ENCODE peak calls at places on chromosome 11, in nine cellular contexts. L is uterus, A is transverse colon, W is tibial nerve, O is gastrocnemius medialis, Y is upper lobe of left lung, Q is GM12878, D is endothelial cell of umbilical vein, I is ovary. E is an unnamed sample.

GRCh38 chr11:33214187-33214586 is 43.0 kb upstream of the HIPK3 start:
- DNase-seq in L (no peak), A (no peak), W (no peak), O (no peak), Y (no peak), Q (no peak), D (no peak), I (no peak), E (no peak)

GRCh38 chr11:92834296-92835020 is 135.0 kb upstream of the MTNR1B start:
- DNase-seq in L (no peak), A (no peak), W (no peak), O (no peak), Y (no peak), Q (no peak), D (no peak), I (no peak), E (no peak)

GRCh38 chr11:118342503-118343161 is at the start of gene CD3D:
- DNase-seq in L (no peak), A (no peak), W (no peak), O (no peak), Y (no peak), Q (no peak), D (no peak), I (no peak), E (no peak)

GRCh38 chr11:32400196-32400595 is 35.1 kb downstream of the WT1 start:
- DNase-seq in L (no peak), A (no peak), W (no peak), O (no peak), Y (peak), Q (no peak), D (no peak), I (no peak), E (no peak)

GRCh38 chr11:96013459-96014213 is 89.7 kb upstream of the MTMR2 start:
- DNase-seq in L (no peak), A (no peak), W (no peak), O (no peak), Y (peak), Q (no peak), D (no peak), I (no peak), E (no peak)

GRCh38 chr11:60334005-60334620 is 7.1 kb downstream of the MS4A6E start:
- DNase-seq in L (peak), A (peak), W (peak), O (peak), Y (no peak), Q (no peak), D (peak), I (peak), E (no peak)

GRCh38 chr11:122095950-122096942 is 19.8 kb downstream of the BLID start:
- DNase-seq in L (no peak), A (no peak), W (no peak), O (no peak), Y (no peak), Q (no peak), D (peak), I (no peak), E (no peak)

GRCh38 chr11:31636983-31637382 is 127.4 kb downstream of the ELP4 start:
- DNase-seq in L (no peak), A (no peak), W (no peak), O (no peak), Y (no peak), Q (no peak), D (no peak), I (no peak), E (no peak)

GRCh38 chr11:5274340-5274739 is 4.6 kb upstream of the HBE1 start:
- DNase-seq in L (no peak), A (no peak), W (no peak), O (no peak), Y (no peak), Q (no peak), D (no peak), I (no peak), E (no peak)

GRCh38 chr11:45021692-45022130 is 71.0 kb upstream of the TP53I11 start:
- DNase-seq in L (peak), A (peak), W (peak), O (peak), Y (peak), Q (no peak), D (peak), I (peak), E (peak)

GRCh38 chr11:61890536-61891330 is 612 bp downstream of the FADS3 start:
- DNase-seq in L (peak), A (peak), W (no peak), O (peak), Y (no peak), Q (no peak), D (peak), I (peak), E (peak)

GRCh38 chr11:117221775-117222517 is 9.9 kb downstream of the PCSK7 start:
- DNase-seq in L (peak), A (peak), W (peak), O (peak), Y (no peak), Q (no peak), D (no peak), I (peak), E (no peak)

GRCh38 chr11:79374707-79375106 is 66.1 kb downstream of the TENM4 start:
- DNase-seq in L (no peak), A (no peak), W (no peak), O (no peak), Y (no peak), Q (no peak), D (no peak), I (no peak), E (no peak)

GRCh38 chr11:118152552-118153471 is at the start of gene SCN4B:
- DNase-seq in L (peak), A (peak), W (no peak), O (peak), Y (peak), Q (no peak), D (peak), I (peak), E (peak)

GRCh38 chr11:19116315-19116970 is 525 bp upstream of the ZDHHC13 start:
- DNase-seq in L (no peak), A (no peak), W (no peak), O (no peak), Y (no peak), Q (peak), D (no peak), I (no peak), E (no peak)

GRCh38 chr11:129785383-129786111 is 30.1 kb upstream of the TMEM45B start:
- DNase-seq in L (no peak), A (no peak), W (no peak), O (no peak), Y (no peak), Q (no peak), D (no peak), I (no peak), E (no peak)

DNA sequence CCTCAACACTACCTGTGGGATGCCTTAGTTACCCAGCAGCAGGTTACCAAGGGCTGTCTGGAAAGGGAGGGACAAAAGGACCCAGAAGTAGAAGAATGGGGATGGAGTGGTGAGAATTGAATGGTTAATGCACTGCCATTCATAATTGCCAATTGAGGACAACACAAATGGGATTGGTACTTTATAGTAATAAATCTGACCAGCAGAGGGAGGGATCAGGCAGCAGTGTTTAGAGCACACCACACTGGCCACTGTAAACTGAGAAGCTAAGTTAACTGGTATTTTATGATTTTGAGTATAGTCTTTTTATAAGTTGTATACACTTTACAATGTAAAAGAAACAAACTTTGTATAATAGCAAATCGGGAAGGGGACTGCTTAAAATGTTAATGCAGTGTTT is 10.7 kb downstream of the TBRG1 start:
- DNase-seq in L (no peak), A (no peak), W (no peak), O (no peak), Y (no peak), Q (no peak), D (peak), I (no peak), E (no peak)
- TF ChIP-seq CTCF in L (no peak), A (no peak), W (no peak), O (no peak), Y (no peak), Q (peak), D (peak), I (no peak), E (no peak)

GRCh38 chr11:86693501-86693900 is 21.1 kb upstream of the ME3 start:
- DNase-seq in L (no peak), A (no peak), W (no peak), O (no peak), Y (no peak), Q (no peak), D (no peak), I (no peak), E (no peak)

GRCh38 chr11:86698634-86699033 is 26.2 kb upstream of the ME3 start:
- DNase-seq in L (no peak), A (no peak), W (no peak), O (no peak), Y (no peak), Q (no peak), D (no peak), I (no peak), E (no peak)

GRCh38 chr11:86695391-86695790 is 23.0 kb upstream of the ME3 start:
- DNase-seq in L (no peak), A (no peak), W (no peak), O (no peak), Y (no peak), Q (no peak), D (no peak), I (no peak), E (no peak)

GRCh38 chr11:86696451-86696850 is 24.0 kb upstream of the ME3 start:
- DNase-seq in L (no peak), A (no peak), W (no peak), O (no peak), Y (no peak), Q (no peak), D (no peak), I (no peak), E (no peak)

DNA sequence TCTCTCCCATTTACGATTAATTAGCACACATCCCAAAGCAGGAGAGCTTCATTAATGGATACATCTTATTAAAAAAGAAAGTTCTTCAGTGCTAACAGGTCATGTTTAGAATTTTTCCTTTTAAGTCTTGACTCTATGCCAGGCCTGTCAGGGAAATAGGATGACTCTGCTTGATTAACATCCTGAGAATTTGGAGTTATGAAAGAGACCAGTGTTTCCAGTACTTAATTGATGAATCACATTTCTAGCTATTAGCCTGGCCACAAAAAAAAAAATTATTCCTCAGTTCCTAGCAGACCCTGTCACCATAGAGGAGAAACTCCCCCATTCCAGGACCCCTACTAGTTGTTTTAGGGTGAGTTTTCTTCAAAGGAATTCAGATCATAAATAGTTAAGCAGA is 23.6 kb upstream of the ME3 start:
- DNase-seq in L (no peak), A (no peak), W (no peak), O (no peak), Y (no peak), Q (no peak), D (peak), I (no peak), E (no peak)
- H3K27ac ChIP-seq in L (no peak), A (peak), W (peak), O (no peak), Y (no peak), Q (no peak), D (peak), I (no peak), E (no peak)

GRCh38 chr11:47980093-47980906 is at the start of gene PTPRJ:
- DNase-seq in L (peak), A (peak), W (no peak), O (no peak), Y (peak), Q (no peak), D (peak), I (peak), E (peak)
- TF ChIP-seq POLR2A in L (no peak), A (no peak), W (peak), O (peak), Y (peak), Q (no peak), D (peak), I (no peak), E (no peak)

GRCh38 chr11:84524422-84525051 is 1102.6 kb downstream of the DLG2 start:
- DNase-seq in L (no peak), A (no peak), W (no peak), O (no peak), Y (no peak), Q (no peak), D (no peak), I (no peak), E (no peak)
- TF ChIP-seq CTCF in L (no peak), A (no peak), W (no peak), O (no peak), Y (peak), Q (no peak), D (peak), I (peak), E (peak)

GRCh38 chr11:9714540-9714939 is 50.7 kb downstream of the SWAP70 start:
- DNase-seq in L (no peak), A (no peak), W (no peak), O (no peak), Y (no peak), Q (no peak), D (no peak), I (no peak), E (no peak)
- H3K27ac ChIP-seq in L (no peak), A (no peak), W (no peak), O (no peak), Y (no peak), Q (no peak), D (no peak), I (no peak), E (no peak)

GRCh38 chr11:114159802-114160588 is 100.5 kb downstream of the ZBTB16 start:
- DNase-seq in L (peak), A (peak), W (peak), O (peak), Y (peak), Q (peak), D (peak), I (peak), E (peak)
- TF ChIP-seq POLR2A in L (peak), A (peak), W (peak), O (no peak), Y (peak), Q (no peak), D (peak), I (peak), E (peak)

GRCh38 chr11:84218318-84218717 is 932.2 kb upstream of the CCDC90B start:
- DNase-seq in L (no peak), A (no peak), W (no peak), O (no peak), Y (no peak), Q (no peak), D (no peak), I (no peak), E (no peak)

GRCh38 chr11:84214557-84214956 is 928.4 kb upstream of the CCDC90B start:
- DNase-seq in L (no peak), A (no peak), W (no peak), O (no peak), Y (no peak), Q (no peak), D (no peak), I (no peak), E (no peak)

GRCh38 chr11:84215671-84216070 is 929.5 kb upstream of the CCDC90B start:
- DNase-seq in L (no peak), A (no peak), W (no peak), O (no peak), Y (no peak), Q (no peak), D (no peak), I (no peak), E (no peak)

GRCh38 chr11:84212467-84213390 is 926.6 kb upstream of the CCDC90B start:
- DNase-seq in L (no peak), A (no peak), W (no peak), O (no peak), Y (peak), Q (no peak), D (no peak), I (no peak), E (no peak)
- TF ChIP-seq CTCF in L (no peak), A (no peak), W (no peak), O (no peak), Y (no peak), Q (no peak), D (no peak), I (no peak), E (no peak)